ENCODE peak calls at places on chromosomes 1 and 21, in five cellular contexts. E is HepG2, L is K562, A is GM12878, M is H1. T is an unnamed sample.

GRCh38 chr1:36807262-36807661 is 227.1 kb downstream of the GRIK3 start:
- DNase-seq in A (no peak), E (no peak), M (no peak), L (no peak), T (no peak)

GRCh38 chr1:210003501-210003900 is 65.5 kb downstream of the SYT14 start:
- DNase-seq in M (no peak), E (no peak), A (no peak), L (no peak), T (no peak)

GRCh38 chr1:203898458-203899244 is 37.3 kb downstream of the SNRPE start:
- DNase-seq in L (no peak), M (no peak), A (no peak), E (no peak), T (no peak)

GRCh38 chr21:28773036-28773435 is 219.6 kb downstream of the LTN1 start:
- DNase-seq in A (no peak), M (no peak), L (no peak), E (no peak), T (no peak)

GRCh38 chr1:207004931-207005830 is 27.4 kb downstream of the C1orf116 start:
- DNase-seq in M (peak; percentile 69), L (peak; percentile 88), E (peak; percentile 73), A (peak; percentile 7), T (peak; percentile 74)

GRCh38 chr1:221371671-221372070 is 370.2 kb downstream of the DUSP10 start:
- DNase-seq in L (no peak), M (no peak), A (no peak), E (no peak), T (no peak)

GRCh38 chr21:25107708-25108107 is 499.6 kb downstream of the MRPL39 start:
- DNase-seq in A (no peak), L (no peak), E (no peak), M (no peak), T (no peak)

GRCh38 chr1:101140041-101140718 is 96.6 kb upstream of the S1PR1 start:
- DNase-seq in M (no peak), L (no peak), A (no peak), E (peak; percentile 3), T (no peak)

GRCh38 chr1:192869308-192869940 is 60.6 kb downstream of the RGS2 start:
- DNase-seq in A (no peak), M (no peak), L (no peak), E (no peak), T (no peak)

GRCh38 chr1:169925505-169926482 is 32.1 kb upstream of the SCYL3 start:
- DNase-seq in M (no peak), A (peak; percentile 44), E (no peak), L (no peak), T (no peak)

GRCh38 chr21:37700641-37701202 is 215.5 kb downstream of the KCNJ6 start:
- DNase-seq in A (peak; percentile 56), M (peak; percentile 48), L (peak; percentile 84), E (peak; percentile 48), T (peak; percentile 73)

GRCh38 chr1:6785721-6786505 is 659 bp downstream of the CAMTA1 start:
- DNase-seq in L (peak; percentile 58), E (no peak), A (no peak), M (peak; percentile 70), T (no peak)

GRCh38 chr1:84415386-84415785 is 17.1 kb downstream of the DNASE2B start:
- DNase-seq in L (no peak), E (no peak), A (no peak), M (no peak), T (no peak)

GRCh38 chr21:41713495-41714281 is 53.2 kb downstream of the RIPK4 start:
- DNase-seq in M (no peak), L (no peak), A (no peak), E (peak; percentile 42), T (no peak)

GRCh38 chr1:51237714-51238403 is 1.8 kb downstream of the RNF11 start:
- DNase-seq in A (no peak), L (peak; percentile 47), M (no peak), E (no peak), T (no peak)

GRCh38 chr1:25522240-25522639 is 21.2 kb upstream of the LDLRAP1 start:
- DNase-seq in A (peak; percentile 13), L (no peak), E (no peak), M (no peak), T (no peak)

GRCh38 chr1:110171134-110171733 is 20.9 kb downstream of the SLC6A17 start:
- DNase-seq in A (no peak), M (no peak), E (no peak), L (no peak), T (no peak)

GRCh38 chr1:18816808-18817207 is 42.7 kb downstream of the TAS1R2 start:
- DNase-seq in E (no peak), M (no peak), A (no peak), L (no peak), T (no peak)

GRCh38 chr1:223887724-223888428 is 42.1 kb upstream of the TP53BP2 start:
- DNase-seq in L (no peak), A (no peak), E (no peak), M (no peak), T (peak; percentile 24)

GRCh38 chr1:151130837-151131586 is 15.4 kb downstream of the SEMA6C start:
- DNase-seq in M (peak; percentile 91), E (no peak), A (peak; percentile 39), L (no peak), T (no peak)

GRCh38 chr1:72936942-72937341 is 654.6 kb upstream of the NEGR1 start:
- DNase-seq in M (no peak), L (no peak), A (no peak), E (no peak), T (no peak)

GRCh38 chr21:15732290-15732995 is 2.7 kb downstream of the USP25 start:
- DNase-seq in L (peak; percentile 61), M (no peak), A (peak; percentile 57), E (peak; percentile 55), T (no peak)

GRCh38 chr1:3135746-3136455 is 66.9 kb downstream of the PRDM16 start:
- DNase-seq in A (no peak), M (no peak), L (no peak), E (no peak), T (no peak)

GRCh38 chr1:94898486-94899385 is 28.2 kb downstream of the CNN3 start:
- DNase-seq in E (no peak), A (no peak), L (no peak), M (no peak), T (no peak)

GRCh38 chr1:29280780-29281131 is 44.4 kb downstream of the PTPRU start:
- DNase-seq in M (no peak), A (no peak), E (no peak), L (no peak), T (no peak)

GRCh38 chr1:29281531-29281930 is 45.2 kb downstream of the PTPRU start:
- DNase-seq in E (no peak), M (no peak), L (no peak), A (no peak), T (no peak)

GRCh38 chr1:29279406-29279805 is 43.1 kb downstream of the PTPRU start:
- DNase-seq in E (no peak), L (no peak), A (no peak), M (no peak), T (no peak)

GRCh38 chr1:29282135-29282923 is 46.0 kb downstream of the PTPRU start:
- DNase-seq in M (no peak), L (no peak), E (no peak), A (no peak), T (no peak)

GRCh38 chr1:29279896-29280779 is 43.8 kb downstream of the PTPRU start:
- DNase-seq in E (no peak), L (no peak), M (no peak), A (no peak), T (no peak)
- TF ChIP-seq EZH2 in E (no peak), L (no peak), M (no peak), A (no peak), T (no peak)

DNA sequence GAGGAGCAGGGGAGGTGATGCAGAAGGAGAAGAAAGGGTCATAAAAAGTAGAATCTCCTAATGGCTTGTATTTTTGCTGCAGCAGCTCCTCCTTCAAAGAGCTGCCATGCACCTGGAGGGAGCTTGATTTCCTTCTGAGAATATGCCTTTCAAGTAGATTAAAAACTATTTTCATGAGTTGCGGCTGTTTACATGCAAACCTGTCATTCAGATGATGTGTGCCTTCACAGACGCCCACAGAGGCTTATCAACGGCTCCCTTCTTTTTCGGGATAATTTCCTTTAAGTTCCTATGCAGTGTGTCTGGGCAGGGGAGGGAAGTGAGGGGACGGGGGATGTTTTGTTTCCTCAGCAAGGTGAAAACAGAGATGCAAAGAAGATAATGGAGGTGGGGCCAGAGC is 38.8 kb downstream of the TNR start:
- DNase-seq in L (no peak), A (no peak), M (no peak), E (no peak), T (no peak)
- TF ChIP-seq SRF in L (no peak), A (no peak), M (no peak), E (no peak), T (no peak)

GRCh38 chr1:239891621-239892358 is 199.9 kb upstream of the FMN2 start:
- DNase-seq in E (no peak), L (no peak), A (no peak), M (no peak), T (no peak)

GRCh38 chr1:239892602-239893001 is 199.1 kb upstream of the FMN2 start:
- DNase-seq in L (no peak), M (no peak), E (no peak), A (no peak), T (no peak)

GRCh38 chr1:239884776-239885175 is 206.9 kb upstream of the FMN2 start:
- DNase-seq in M (no peak), E (no peak), L (no peak), A (no peak), T (no peak)

GRCh38 chr1:239893127-239893731 is 198.5 kb upstream of the FMN2 start:
- DNase-seq in E (no peak), M (no peak), A (no peak), L (no peak), T (no peak)

GRCh38 chr1:239888639-239889038 is 203.0 kb upstream of the FMN2 start:
- DNase-seq in M (no peak), A (no peak), L (no peak), E (no peak), T (no peak)
- H3K9ac ChIP-seq in M (no peak overlapping the region), A (no peak overlapping the region), L (no peak overlapping the region), E (no peak overlapping the region), T (no peak overlapping the region)

GRCh38 chr21:34668803-34669148 is at the start of gene CLIC6:
- DNase-seq in M (no peak), L (no peak), A (no peak), E (no peak), T (no peak)
- TF ChIP-seq EZH2 in M (no peak), L (no peak), A (no peak), E (no peak), T (no peak)

GRCh38 chr1:117985239-117985638 is 55.7 kb downstream of the WDR3 start:
- DNase-seq in M (no peak), E (no peak), L (no peak), A (no peak), T (no peak)

GRCh38 chr1:117981455-117982192 is 52.1 kb downstream of the WDR3 start:
- DNase-seq in E (no peak), A (no peak), M (no peak), L (no peak), T (no peak)

DNA sequence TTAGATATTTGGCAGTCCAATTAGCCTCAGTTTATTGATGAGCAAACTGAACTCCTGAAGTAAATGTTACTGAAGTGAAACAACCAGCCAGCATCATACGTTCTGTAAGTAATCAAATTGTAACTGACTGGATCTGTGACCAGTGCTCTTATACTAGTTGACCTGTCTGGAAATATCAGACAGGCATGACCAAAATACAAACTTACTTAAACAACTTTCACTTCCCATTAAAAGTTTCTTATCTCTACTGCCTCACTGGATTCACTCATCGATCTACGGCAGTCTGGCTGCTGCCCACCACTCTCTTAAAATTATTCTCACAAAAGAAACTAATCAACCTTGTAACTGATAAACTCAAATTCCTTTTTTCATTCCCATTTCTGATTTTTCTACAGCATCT is 56.4 kb downstream of the WDR3 start:
- DNase-seq in L (no peak), E (no peak), A (no peak), M (no peak), T (no peak)
- TF ChIP-seq SRF in L (no peak), E (no peak), A (no peak), M (no peak), T (no peak)

T was measured in HCT116.